ENCODE peak calls at places on chromosomes 6 and 20, in four cellular contexts. G is HL-60, X is K562, Y is GM12878. E is an unnamed sample.
A peak's percentile ranks its signal among the peaks of the same experiment; 100 is the strongest.

GRCh38 chr20:3166913-3167342 is 6.4 kb downstream of the LZTS3 start:
- DNase-seq in G (no peak), X (no peak), Y (no peak), E (no peak)

GRCh38 chr6:166192136-166192535 is 24.5 kb upstream of the TBXT start:
- DNase-seq in G (no peak), X (no peak), Y (no peak), E (no peak)

GRCh38 chr20:47748851-47749250 is 36.4 kb downstream of the SULF2 start:
- DNase-seq in G (peak; percentile 65), X (no peak), Y (no peak), E (no peak)

GRCh38 chr20:47546184-47547033 is 44.7 kb downstream of the NCOA3 start:
- DNase-seq in G (no peak), X (no peak), Y (no peak), E (no peak)

GRCh38 chr20:41318271-41318649 is 729 bp upstream of the ZHX3 start:
- DNase-seq in G (no peak), X (no peak), Y (no peak), E (no peak)

GRCh38 chr6:134797400-134798113 is 152.3 kb downstream of the ALDH8A1 start:
- DNase-seq in G (no peak), X (no peak), Y (no peak), E (no peak)

GRCh38 chr20:62950741-62951140 is 1.8 kb upstream of the SLC17A9 start:
- DNase-seq in G (no peak), X (no peak), Y (no peak), E (no peak)

GRCh38 chr20:2771631-2772080 is 28.8 kb downstream of the CPXM1 start:
- DNase-seq in G (no peak), X (no peak), Y (no peak), E (no peak)

GRCh38 chr6:72657798-72658197 is 35.9 kb downstream of the KCNQ5 start:
- DNase-seq in G (no peak), X (no peak), Y (no peak), E (no peak)

GRCh38 chr6:34154668-34155447 is 9.0 kb upstream of the GRM4 start:
- DNase-seq in G (peak; percentile 18), X (peak; percentile 96), Y (no peak), E (peak; percentile 95)

DNA sequence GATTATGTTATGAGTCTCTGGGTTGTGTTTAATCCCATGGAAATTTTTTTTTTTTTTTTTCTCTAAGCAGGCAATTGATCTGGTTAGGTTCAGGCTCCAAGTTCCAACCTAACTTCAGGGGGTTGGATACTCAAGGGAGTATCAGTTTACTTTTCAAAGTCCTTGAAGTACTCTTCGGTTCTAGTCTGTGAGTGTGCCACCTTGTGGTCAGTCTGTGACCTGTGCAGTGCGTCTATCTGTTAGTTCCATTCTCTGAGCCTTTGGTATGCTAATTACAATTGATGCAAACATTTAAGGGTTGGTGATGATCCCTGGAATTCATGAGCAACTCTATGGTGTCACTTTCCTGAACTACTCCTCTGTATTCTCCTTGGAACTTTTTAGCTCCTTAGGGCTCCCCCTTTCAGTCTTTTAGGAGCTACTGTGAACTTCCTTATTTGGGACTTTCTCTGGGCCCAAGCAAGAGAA is 342.0 kb downstream of the SOX4 start:
- DNase-seq in G (peak; percentile 3), X (peak; percentile 40), Y (no peak), E (no peak)
- TF ChIP-seq SPI1 in G (no peak), X (no peak), Y (no peak), E (no peak)

DNA sequence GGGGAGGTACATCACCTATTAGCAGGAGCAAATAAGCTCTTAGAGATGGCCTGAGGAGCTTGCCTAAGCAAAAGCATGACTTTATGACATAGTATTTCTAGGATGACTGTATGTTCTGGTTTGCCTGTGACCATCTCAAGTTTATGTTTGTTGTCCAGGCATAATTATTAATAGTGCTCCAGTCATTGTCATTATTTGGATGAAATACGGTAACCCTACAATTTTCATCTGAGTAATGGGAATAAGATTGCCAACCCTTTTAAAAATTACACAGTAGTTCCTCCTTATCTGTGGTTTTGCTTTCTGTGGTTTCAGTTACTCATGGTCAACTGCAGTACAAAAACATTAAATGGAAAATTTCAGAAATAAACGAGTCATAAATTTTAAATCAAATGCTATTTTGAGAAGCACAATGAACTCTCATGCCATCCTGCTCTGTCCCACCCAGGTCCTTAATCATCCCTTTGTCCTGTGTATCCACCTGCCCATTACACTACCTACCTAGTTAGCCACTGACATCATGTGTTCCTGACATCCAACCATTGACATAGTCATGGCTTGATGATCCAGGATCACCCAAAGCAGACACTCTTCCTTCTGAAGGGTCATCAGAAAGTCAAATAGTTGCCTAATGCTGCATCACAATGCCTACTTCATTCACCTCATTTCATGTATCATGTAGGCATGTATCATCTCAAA is 27.0 kb upstream of the TFB1M start:
- DNase-seq in G (no peak), X (no peak), Y (no peak), E (no peak)
- TF ChIP-seq SPI1 in G (no peak), X (no peak), Y (no peak), E (no peak)

DNA sequence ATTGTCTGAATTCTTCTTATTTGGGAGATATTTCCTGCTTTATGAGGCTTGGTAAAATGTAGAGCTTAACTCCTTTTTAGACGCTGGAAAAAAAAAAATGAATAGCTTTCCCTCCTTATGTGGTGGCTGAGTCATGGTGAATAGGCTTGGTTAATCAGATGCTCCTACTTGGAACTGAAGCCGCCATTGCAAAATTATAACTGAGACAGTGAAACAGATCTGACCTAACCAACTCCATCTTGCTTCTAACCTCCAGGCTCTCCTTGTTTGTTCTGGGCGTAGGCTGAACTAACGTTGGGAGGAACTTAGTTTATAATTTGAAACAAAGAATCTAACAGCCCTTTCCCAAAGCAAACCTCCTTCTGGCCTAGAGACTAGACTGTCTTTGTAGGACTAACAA is 43.2 kb upstream of the PLCB4 start:
- DNase-seq in G (no peak), X (no peak), Y (no peak), E (no peak)
- TF ChIP-seq SPI1 in G (no peak), X (no peak), Y (no peak), E (no peak)

GRCh38 chr20:23150304-23151007 is 64.3 kb upstream of the CD93 start:
- DNase-seq in G (no peak), X (no peak), Y (no peak), E (no peak)
- TF ChIP-seq SPI1 in G (no peak), X (no peak), Y (no peak), E (no peak)

E was measured in GM12891.